ENCODE peak calls at places on chromosomes 5 and 9, in seven cellular contexts. F is neuronal stem cell, Q is IMR-90, S is H1, Z is H9, O is mesenchymal stem cell, Y is trophoblast cell. H is an unnamed sample.

GRCh38 chr5:91176288-91177016 is 206.7 kb downstream of the ARRDC3 start:
- DNase-seq in F (no peak), Q (peak), S (no peak), Z (no peak), O (peak), Y (peak), H (no peak)

GRCh38 chr5:119161430-119161829 is 90.5 kb downstream of the DMXL1 start:
- DNase-seq in F (no peak), Q (no peak), S (no peak), Z (no peak), O (no peak), Y (no peak), H (no peak)

GRCh38 chr9:132744881-132745761 is 74.9 kb downstream of the GTF3C4 start:
- DNase-seq in F (peak), Q (no peak), S (no peak), Z (peak), O (peak), Y (no peak), H (peak)

GRCh38 chr9:6920040-6920439 is 162.3 kb downstream of the KDM4C start:
- DNase-seq in F (no peak), Q (peak), S (no peak), Z (no peak), O (no peak), Y (no peak), H (no peak)

GRCh38 chr5:128687930-128688329 is 149.9 kb upstream of the FBN2 start:
- DNase-seq in F (no peak), Q (no peak), S (no peak), Z (no peak), O (no peak), Y (no peak), H (no peak)

GRCh38 chr9:81619353-81620008 is 69.9 kb downstream of the TLE1 start:
- DNase-seq in F (no peak), Q (peak), S (no peak), Z (no peak), O (peak), Y (no peak), H (no peak)

GRCh38 chr5:53298841-53299240 is 181.6 kb upstream of the FST start:
- DNase-seq in F (no peak), Q (peak), S (no peak), Z (no peak), O (no peak), Y (no peak), H (no peak)

GRCh38 chr9:31608413-31608812 is 776.0 kb upstream of the ACO1 start:
- DNase-seq in F (no peak), Q (no peak), S (no peak), Z (no peak), O (no peak), Y (no peak), H (no peak)

GRCh38 chr5:108919591-108920326 is 172.1 kb downstream of the FER start:
- DNase-seq in F (no peak), Q (no peak), S (no peak), Z (no peak), O (no peak), Y (no peak), H (no peak)

GRCh38 chr5:96402500-96402899 is 30.5 kb downstream of the PCSK1 start:
- DNase-seq in F (no peak), Q (no peak), S (no peak), Z (no peak), O (no peak), Y (no peak), H (no peak)

GRCh38 chr9:21970800-21971620 is 23.2 kb downstream of the CDKN2A start:
- DNase-seq in F (peak), Q (no peak), S (no peak), Z (peak), O (no peak), Y (no peak), H (peak)

GRCh38 chr5:33588654-33589372 is 148.0 kb downstream of the TARS1 start:
- DNase-seq in F (no peak), Q (no peak), S (peak), Z (peak), O (no peak), Y (peak), H (peak)

GRCh38 chr5:175873090-175873454 is 1.7 kb downstream of the CPLX2 start:
- DNase-seq in F (no peak), Q (no peak), S (no peak), Z (peak), O (no peak), Y (no peak), H (peak)

GRCh38 chr9:22446589-22446949 is at the start of gene DMRTA1:
- DNase-seq in F (no peak), Q (peak), S (peak), Z (peak), O (peak), Y (peak), H (peak)

GRCh38 chr5:72633649-72634048 is 126.4 kb upstream of the ZNF366 start:
- DNase-seq in F (no peak), Q (peak), S (no peak), Z (no peak), O (peak), Y (no peak), H (no peak)

GRCh38 chr5:159452480-159453167 is 122.3 kb upstream of the IL12B start:
- DNase-seq in F (no peak), Q (no peak), S (no peak), Z (no peak), O (no peak), Y (no peak), H (no peak)

GRCh38 chr5:40405230-40405629 is 274.5 kb upstream of the PTGER4 start:
- DNase-seq in F (no peak), Q (no peak), S (no peak), Z (no peak), O (peak), Y (peak), H (no peak)

GRCh38 chr9:7394007-7394774 is 405.4 kb downstream of the DMAC1 start:
- DNase-seq in F (peak), Q (no peak), S (no peak), Z (peak), O (peak), Y (no peak), H (peak)

GRCh38 chr5:51843893-51844292 is 460.6 kb downstream of the ISL1 start:
- DNase-seq in F (no peak), Q (no peak), S (no peak), Z (no peak), O (no peak), Y (no peak), H (no peak)

GRCh38 chr5:139903805-139904565 is 108.4 kb downstream of the PSD2 start:
- DNase-seq in F (peak), Q (no peak), S (no peak), Z (peak), O (peak), Y (peak), H (peak)

GRCh38 chr5:180598797-180599589 is 7.7 kb upstream of the SCGB3A1 start:
- DNase-seq in F (no peak), Q (no peak), S (no peak), Z (no peak), O (no peak), Y (no peak), H (no peak)

GRCh38 chr9:137077758-137078693 is 709 bp downstream of the UAP1L1 start:
- DNase-seq in F (no peak), Q (no peak), S (no peak), Z (no peak), O (peak), Y (no peak), H (no peak)

GRCh38 chr5:177300236-177300880 is 3.2 kb downstream of the RAB24 start:
- DNase-seq in F (no peak), Q (peak), S (no peak), Z (peak), O (peak), Y (peak), H (peak)

GRCh38 chr9:21477466-21477865 is 4.6 kb downstream of the IFNE start:
- DNase-seq in F (no peak), Q (no peak), S (no peak), Z (no peak), O (no peak), Y (no peak), H (no peak)

GRCh38 chr5:169950333-169950732 is 30.0 kb downstream of the INSYN2B start:
- DNase-seq in F (no peak), Q (no peak), S (no peak), Z (no peak), O (no peak), Y (no peak), H (no peak)

GRCh38 chr5:28862137-28862859 is 1823.9 kb upstream of the CDH9 start:
- DNase-seq in F (no peak), Q (no peak), S (no peak), Z (no peak), O (no peak), Y (no peak), H (peak)

GRCh38 chr9:87206064-87206661 is 258.9 kb upstream of the GAS1 start:
- DNase-seq in F (no peak), Q (peak), S (no peak), Z (no peak), O (peak), Y (no peak), H (no peak)

GRCh38 chr5:175885813-175886212 is 14.4 kb downstream of the CPLX2 start:
- DNase-seq in F (no peak), Q (no peak), S (no peak), Z (no peak), O (no peak), Y (no peak), H (no peak)

GRCh38 chr9:93651521-93651950 is 75.2 kb downstream of the PHF2 start:
- DNase-seq in F (no peak), Q (no peak), S (no peak), Z (no peak), O (no peak), Y (no peak), H (no peak)

GRCh38 chr5:169701910-169702451 is 64.9 kb downstream of the DOCK2 start:
- DNase-seq in F (no peak), Q (peak), S (no peak), Z (no peak), O (peak), Y (peak), H (peak)

DNA sequence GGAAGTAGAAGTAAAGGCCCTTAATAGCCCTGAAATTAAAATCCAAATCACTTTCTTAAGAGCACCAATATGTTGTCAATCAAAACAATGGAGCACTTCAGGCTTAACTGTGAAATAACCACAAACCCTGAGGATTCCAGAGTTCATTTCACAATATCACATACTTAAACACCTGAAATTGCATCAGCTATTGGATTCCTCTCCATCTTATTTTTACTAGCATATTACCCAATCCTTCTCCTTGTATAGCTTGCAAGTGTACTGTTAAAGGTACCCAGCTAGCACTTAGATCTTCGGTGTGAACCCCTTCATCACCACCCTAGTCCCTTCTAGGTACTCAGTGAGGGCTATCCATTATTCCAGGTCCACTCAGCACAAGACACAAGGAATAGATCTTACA is 287.3 kb downstream of the EFNA5 start:
- DNase-seq in F (no peak), Q (no peak), S (no peak), Z (no peak), O (no peak), Y (peak), H (no peak)
- H3K4ac ChIP-seq in F (no peak), Q (peak), S (no peak), Z (no peak), O (no peak), Y (no peak), H (no peak)

GRCh38 chr5:82938901-82939300 is 138.3 kb downstream of the TMEM167A start:
- DNase-seq in F (no peak), Q (no peak), S (no peak), Z (no peak), O (no peak), Y (no peak), H (no peak)

GRCh38 chr5:82939326-82939725 is 137.9 kb downstream of the TMEM167A start:
- DNase-seq in F (no peak), Q (no peak), S (no peak), Z (no peak), O (no peak), Y (no peak), H (no peak)

GRCh38 chr5:82942083-82942881 is 134.9 kb downstream of the TMEM167A start:
- DNase-seq in F (no peak), Q (no peak), S (no peak), Z (no peak), O (no peak), Y (no peak), H (no peak)
- H2BK5ac ChIP-seq in F (no peak), Q (no peak), S (no peak), Z (no peak), O (no peak), Y (no peak), H (no peak)

GRCh38 chr9:124011460-124012301 is at the start of gene LHX2:
- DNase-seq in F (peak), Q (peak), S (peak), Z (peak), O (peak), Y (peak), H (peak)
- H3K9ac ChIP-seq in F (peak), Q (no peak), S (no peak), Z (no peak), O (no peak), Y (no peak), H (peak)

GRCh38 chr5:172445866-172446265 is 8.5 kb downstream of the SH3PXD2B start:
- DNase-seq in F (no peak), Q (no peak), S (no peak), Z (no peak), O (no peak), Y (no peak), H (no peak)
- H3K4ac ChIP-seq in F (no peak), Q (no peak), S (no peak), Z (no peak), O (no peak), Y (peak), H (no peak)

GRCh38 chr9:35108946-35109575 is 6.1 kb upstream of the STOML2 start:
- DNase-seq in F (no peak), Q (no peak), S (no peak), Z (no peak), O (no peak), Y (no peak), H (no peak)
- H2BK5ac ChIP-seq in F (no peak), Q (no peak), S (no peak), Z (no peak), O (no peak), Y (no peak), H (no peak)

GRCh38 chr5:150904479-150905311 is at the start of gene ZNF300:
- DNase-seq in F (peak), Q (peak), S (peak), Z (peak), O (peak), Y (peak), H (peak)

GRCh38 chr5:150901446-150901845 is 3.3 kb downstream of the ZNF300 start:
- DNase-seq in F (no peak), Q (no peak), S (no peak), Z (no peak), O (no peak), Y (no peak), H (no peak)

DNA sequence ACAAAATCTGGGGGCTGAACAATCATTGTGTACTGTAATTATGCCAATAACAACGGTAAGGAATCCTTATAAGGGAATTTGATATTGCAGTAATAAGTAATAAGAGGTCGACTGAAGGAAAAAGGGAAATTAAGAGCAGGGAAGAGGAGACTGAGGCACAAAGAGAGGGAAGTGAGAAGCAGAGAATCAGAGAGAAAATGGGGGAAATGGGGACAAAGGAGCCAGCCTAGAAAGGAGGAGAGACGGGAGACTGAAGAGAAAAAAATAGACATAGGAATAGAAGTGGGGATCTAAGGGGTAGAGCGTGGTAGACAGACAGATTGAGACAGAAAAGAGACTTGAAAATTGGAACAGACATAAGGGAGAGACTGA is 518 bp upstream of the ZNF300 start:
- DNase-seq in F (no peak), Q (no peak), S (no peak), Z (no peak), O (no peak), Y (no peak), H (no peak)
- H3K9ac ChIP-seq in F (no peak), Q (no peak), S (peak), Z (peak), O (peak), Y (no peak), H (peak)

GRCh38 chr9:4796530-4796929 is 3.8 kb downstream of the RCL1 start:
- DNase-seq in F (no peak), Q (no peak), S (no peak), Z (no peak), O (no peak), Y (no peak), H (no peak)

GRCh38 chr9:4793412-4794005 is 765 bp downstream of the RCL1 start:
- DNase-seq in F (no peak), Q (peak), S (no peak), Z (no peak), O (no peak), Y (no peak), H (no peak)

GRCh38 chr9:4798281-4798680 is 5.5 kb downstream of the RCL1 start:
- DNase-seq in F (no peak), Q (no peak), S (no peak), Z (no peak), O (no peak), Y (no peak), H (peak)

GRCh38 chr9:4799775-4800174 is 7.0 kb downstream of the RCL1 start:
- DNase-seq in F (no peak), Q (no peak), S (no peak), Z (no peak), O (no peak), Y (peak), H (peak)

DNA sequence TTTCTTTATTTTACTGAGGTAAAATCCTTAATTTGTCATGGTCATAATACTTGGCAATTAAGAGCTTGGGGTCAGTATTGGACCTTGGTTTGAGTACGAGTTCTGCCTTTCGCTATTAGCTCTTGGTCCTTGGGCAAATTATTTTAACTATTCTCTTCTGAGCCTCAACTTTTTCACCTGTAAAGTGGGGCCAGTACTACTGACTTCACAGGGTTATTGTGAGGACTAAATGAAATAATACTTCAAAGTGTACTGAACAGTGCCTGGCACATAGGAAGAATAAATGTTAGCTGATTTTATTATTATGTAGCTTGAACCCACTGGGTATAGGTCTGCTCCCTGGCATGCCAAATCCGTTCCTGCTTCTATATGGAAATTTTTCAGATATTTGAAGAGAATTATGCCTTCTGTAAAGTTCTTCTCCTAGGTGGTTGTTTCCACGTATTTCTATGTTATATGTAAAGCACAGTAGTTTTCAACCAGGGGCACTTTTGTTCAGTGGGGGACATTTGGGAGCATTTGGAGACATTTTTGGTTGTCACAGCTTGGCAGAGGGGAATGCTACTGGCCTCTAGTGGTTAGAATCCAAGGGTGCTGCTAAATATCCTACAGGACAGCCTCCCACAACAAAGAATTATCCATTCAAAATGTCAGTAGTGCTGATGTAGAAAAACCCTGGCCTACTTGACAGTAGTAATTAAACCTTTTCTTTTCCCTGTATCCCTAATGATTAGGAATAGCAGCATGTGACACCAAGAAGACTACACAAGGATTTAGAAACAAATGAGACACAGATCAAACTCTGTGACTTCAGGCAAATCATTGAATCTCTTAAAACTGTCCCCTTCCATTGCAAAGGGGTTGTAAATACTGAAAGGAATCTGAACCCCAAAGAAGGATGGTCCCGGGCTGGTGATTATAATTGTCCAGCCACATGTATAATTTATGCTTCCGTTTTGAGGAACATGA is 4.5 kb downstream of the RCL1 start:
- DNase-seq in F (peak), Q (peak), S (no peak), Z (peak), O (peak), Y (peak), H (peak)
- H3K4ac ChIP-seq in F (no peak), Q (no peak), S (no peak), Z (no peak), O (no peak), Y (no peak), H (no peak)

GRCh38 chr5:21646469-21646868 is 1206.7 kb downstream of the CDH12 start:
- DNase-seq in F (no peak), Q (peak), S (no peak), Z (no peak), O (no peak), Y (no peak), H (no peak)
- H2BK5ac ChIP-seq in F (no peak), Q (peak), S (no peak), Z (no peak), O (no peak), Y (no peak), H (no peak)

GRCh38 chr5:143576721-143577484 is 173.4 kb upstream of the NR3C1 start:
- DNase-seq in F (no peak), Q (peak), S (no peak), Z (no peak), O (peak), Y (peak), H (no peak)
- H3K9ac ChIP-seq in F (no peak), Q (no peak), S (no peak), Z (no peak), O (peak), Y (no peak), H (no peak)

DNA sequence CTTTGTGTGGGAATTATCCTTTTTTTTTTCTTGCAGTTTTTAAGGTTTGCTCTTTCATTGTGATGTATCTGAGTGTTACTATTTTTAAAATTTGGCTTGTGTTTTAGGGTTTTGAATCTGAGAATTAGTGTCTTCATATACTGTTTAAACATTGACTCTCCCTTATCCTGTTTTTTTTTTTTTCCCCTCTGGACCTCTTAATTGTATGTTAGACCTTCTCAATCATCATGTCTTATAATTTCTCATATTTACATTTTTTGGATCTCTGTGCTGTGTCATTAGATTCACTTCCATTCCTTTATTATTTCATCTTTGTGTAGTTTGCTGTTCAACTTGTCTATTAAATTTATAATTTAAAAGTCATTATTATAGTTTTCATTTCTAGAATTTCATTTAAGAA is 47.0 kb downstream of the SCAMP1 start:
- DNase-seq in F (no peak), Q (no peak), S (no peak), Z (no peak), O (no peak), Y (no peak), H (no peak)
- H3K4ac ChIP-seq in F (no peak), Q (no peak), S (no peak), Z (no peak), O (no peak), Y (no peak), H (no peak)

H was measured in mesendoderm.